ENCODE peak calls at places on chromosomes 6 and 20, in five cellular contexts. W is activated CD4-positive, alpha-beta T cell treated with anti-CD3 and anti-CD28 coated beads for 1 hour; B is mesendoderm; F is activated naive CD4-positive, alpha-beta T cell; Y is fibroblast of pulmonary artery. L is an unnamed sample.

GRCh38 chr6:28355743-28356665 is 6.3 kb downstream of the ZKSCAN3 start:
- DNase-seq in W (peak; percentile 31), B (peak; percentile 95), F (no peak), Y (peak; percentile 94), L (peak; percentile 73)

GRCh38 chr6:163309491-163310026 is 105.0 kb upstream of the QKI start:
- DNase-seq in W (no peak), B (no peak), F (no peak), Y (peak; percentile 40), L (no peak)

GRCh38 chr6:107179004-107179403 is 63.7 kb upstream of the BEND3 start:
- DNase-seq in W (no peak), B (no peak), F (no peak), Y (peak; percentile 43), L (no peak)

GRCh38 chr20:40467014-40467413 is 222.0 kb downstream of the MAFB start:
- DNase-seq in W (no peak), B (no peak), F (no peak), Y (no peak), L (no peak)

GRCh38 chr6:85193339-85193738 is 256.5 kb upstream of the NT5E start:
- DNase-seq in W (no peak), B (no peak), F (no peak), Y (no peak), L (no peak)

GRCh38 chr6:107538856-107539387 is 49.0 kb downstream of the SOBP start:
- DNase-seq in W (no peak), B (no peak), F (no peak), Y (no peak), L (no peak)

GRCh38 chr6:139436521-139437348 is 62.3 kb upstream of the CITED2 start:
- DNase-seq in W (no peak), B (no peak), F (no peak), Y (no peak), L (no peak)

GRCh38 chr6:71205336-71205956 is 83.2 kb upstream of the OGFRL1 start:
- DNase-seq in W (no peak), B (no peak), F (no peak), Y (no peak), L (no peak)

GRCh38 chr6:63941747-63942470 is 306.3 kb downstream of the PHF3 start:
- DNase-seq in W (no peak), B (no peak), F (no peak), Y (peak; percentile 15), L (no peak)

GRCh38 chr6:105985098-105985815 is 100.9 kb upstream of the PRDM1 start:
- DNase-seq in W (no peak), B (no peak), F (no peak), Y (no peak), L (no peak)

GRCh38 chr20:24636626-24637025 is 167.2 kb downstream of the SYNDIG1 start:
- DNase-seq in W (no peak), B (no peak), F (no peak), Y (no peak), L (no peak)

GRCh38 chr6:113414511-113414910 is 442.6 kb upstream of the MARCKS start:
- DNase-seq in W (no peak), B (no peak), F (no peak), Y (peak; percentile 82), L (no peak)

GRCh38 chr20:13212750-13213149 is 8.3 kb upstream of the ISM1 start:
- DNase-seq in W (no peak), B (no peak), F (no peak), Y (no peak), L (no peak)

GRCh38 chr6:119126140-119126539 is 47.7 kb upstream of the FAM184A start:
- DNase-seq in W (no peak), B (no peak), F (no peak), Y (no peak), L (no peak)

GRCh38 chr6:164693934-164694333 is 615.5 kb downstream of the C6orf118 start:
- DNase-seq in W (no peak), B (peak; percentile 7), F (no peak), Y (peak; percentile 50), L (no peak)

GRCh38 chr6:42108071-42108470 is 34.3 kb downstream of the C6orf132 start:
- DNase-seq in W (no peak), B (no peak), F (no peak), Y (no peak), L (no peak)

GRCh38 chr20:63409834-63410435 is 48.8 kb upstream of the CHRNA4 start:
- DNase-seq in W (no peak), B (peak; percentile 71), F (no peak), Y (no peak), L (no peak)

GRCh38 chr20:38049800-38050199 is 16.3 kb downstream of the RPRD1B start:
- DNase-seq in W (no peak), B (peak; percentile 92), F (no peak), Y (peak; percentile 64), L (no peak)

GRCh38 chr6:47134476-47135189 is 92.5 kb upstream of the ADGRF1 start:
- DNase-seq in W (no peak), B (peak; percentile 95), F (no peak), Y (peak; percentile 98), L (peak; percentile 92)

GRCh38 chr6:22057962-22058361 is 238.9 kb downstream of the PRL start:
- DNase-seq in W (no peak), B (no peak), F (no peak), Y (no peak), L (no peak)

GRCh38 chr20:46111028-46111835 is 6.9 kb upstream of the CD40 start:
- DNase-seq in W (no peak), B (no peak), F (no peak), Y (no peak), L (no peak)

GRCh38 chr6:45801471-45802289 is 214.0 kb downstream of the CLIC5 start:
- DNase-seq in W (no peak), B (no peak), F (no peak), Y (no peak), L (no peak)